ENCODE peak calls at places on chromosomes 7 and 10, in six cellular contexts. One of them, this sample, is unnamed.

GRCh38 chr7:82164813-82165212 is 278.8 kb downstream of the CACNA2D1 start:
- DNase-seq in ovary: no peak
- DNase-seq in thoracic aorta: no peak
- DNase-seq in ascending aorta: no peak
- DNase-seq in AG04450: peak; percentile 46
- DNase-seq in neural progenitor cell: peak; percentile 25
- DNase-seq in this sample: no peak

GRCh38 chr7:152663926-152664325 is 12.0 kb downstream of the XRCC2 start:
- DNase-seq in AG04450: no peak
- DNase-seq in ascending aorta: no peak
- DNase-seq in thoracic aorta: no peak
- DNase-seq in ovary: no peak
- DNase-seq in neural progenitor cell: no peak
- DNase-seq in this sample: no peak

GRCh38 chr7:32958046-32959025 is 1.1 kb downstream of the FKBP9 start:
- DNase-seq in thoracic aorta: no peak
- DNase-seq in neural progenitor cell: no peak
- DNase-seq in ovary: no peak
- DNase-seq in ascending aorta: no peak
- DNase-seq in AG04450: no peak
- DNase-seq in this sample: peak; percentile 85

GRCh38 chr10:79136227-79137005 is 67.7 kb downstream of the ZMIZ1 start:
- DNase-seq in ascending aorta: no peak
- DNase-seq in thoracic aorta: no peak
- DNase-seq in ovary: no peak
- DNase-seq in neural progenitor cell: no peak
- DNase-seq in AG04450: no peak
- DNase-seq in this sample: no peak

GRCh38 chr10:114931072-114931679 is 6.8 kb upstream of the TRUB1 start:
- DNase-seq in ascending aorta: no peak
- DNase-seq in thoracic aorta: no peak
- DNase-seq in neural progenitor cell: no peak
- DNase-seq in ovary: no peak
- DNase-seq in AG04450: no peak
- DNase-seq in this sample: no peak

GRCh38 chr10:122911889-122912484 is 1.6 kb downstream of the FAM24A start:
- DNase-seq in ascending aorta: no peak
- DNase-seq in AG04450: no peak
- DNase-seq in neural progenitor cell: peak; percentile 87
- DNase-seq in ovary: no peak
- DNase-seq in thoracic aorta: no peak
- DNase-seq in this sample: no peak

GRCh38 chr7:132130497-132130896 is 445.8 kb downstream of the PLXNA4 start:
- DNase-seq in thoracic aorta: no peak
- DNase-seq in ovary: no peak
- DNase-seq in AG04450: no peak
- DNase-seq in neural progenitor cell: no peak
- DNase-seq in ascending aorta: no peak
- DNase-seq in this sample: peak; percentile 35

GRCh38 chr10:101122270-101123084 is 8.6 kb upstream of the TLX1 start:
- DNase-seq in thoracic aorta: no peak
- DNase-seq in ascending aorta: no peak
- DNase-seq in neural progenitor cell: no peak
- DNase-seq in AG04450: no peak
- DNase-seq in ovary: no peak
- DNase-seq in this sample: no peak

GRCh38 chr10:112475565-112476233 is 28.7 kb downstream of the VTI1A start:
- DNase-seq in ascending aorta: no peak
- DNase-seq in thoracic aorta: no peak
- DNase-seq in AG04450: no peak
- DNase-seq in ovary: no peak
- DNase-seq in neural progenitor cell: no peak
- DNase-seq in this sample: no peak

GRCh38 chr10:24382979-24383663 is 174.2 kb downstream of the KIAA1217 start:
- DNase-seq in ascending aorta: no peak
- DNase-seq in thoracic aorta: no peak
- DNase-seq in neural progenitor cell: no peak
- DNase-seq in AG04450: no peak
- DNase-seq in ovary: no peak
- DNase-seq in this sample: no peak

GRCh38 chr7:149853157-149853556 is 15.0 kb downstream of the ZNF862 start:
- DNase-seq in ascending aorta: no peak
- DNase-seq in AG04450: no peak
- DNase-seq in ovary: no peak
- DNase-seq in neural progenitor cell: no peak
- DNase-seq in thoracic aorta: no peak
- DNase-seq in this sample: no peak

GRCh38 chr7:91347288-91347687 is 83.1 kb downstream of the FZD1 start:
- DNase-seq in ovary: no peak
- DNase-seq in neural progenitor cell: no peak
- DNase-seq in ascending aorta: no peak
- DNase-seq in AG04450: no peak
- DNase-seq in thoracic aorta: no peak
- DNase-seq in this sample: no peak

GRCh38 chr7:26458751-26459150 is 167.1 kb downstream of the SNX10 start:
- DNase-seq in thoracic aorta: no peak
- DNase-seq in ovary: no peak
- DNase-seq in AG04450: no peak
- DNase-seq in neural progenitor cell: no peak
- DNase-seq in ascending aorta: no peak
- DNase-seq in this sample: no peak

GRCh38 chr7:13541326-13541725 is 448.1 kb downstream of the ETV1 start:
- DNase-seq in ovary: no peak
- DNase-seq in neural progenitor cell: no peak
- DNase-seq in AG04450: no peak
- DNase-seq in ascending aorta: no peak
- DNase-seq in thoracic aorta: no peak
- DNase-seq in this sample: no peak

GRCh38 chr10:78968960-78969359 is 99.8 kb upstream of the ZMIZ1 start:
- DNase-seq in thoracic aorta: no peak
- DNase-seq in ascending aorta: no peak
- DNase-seq in ovary: no peak
- DNase-seq in neural progenitor cell: no peak
- DNase-seq in AG04450: no peak
- DNase-seq in this sample: no peak

GRCh38 chr10:132881186-132881920 is 61.0 kb downstream of the CFAP46 start:
- DNase-seq in thoracic aorta: no peak
- DNase-seq in ovary: no peak
- DNase-seq in AG04450: no peak
- DNase-seq in neural progenitor cell: no peak
- DNase-seq in ascending aorta: no peak
- DNase-seq in this sample: peak; percentile 46

GRCh38 chr7:17406756-17407155 is 108.3 kb downstream of the AHR start:
- DNase-seq in ascending aorta: no peak
- DNase-seq in thoracic aorta: no peak
- DNase-seq in neural progenitor cell: no peak
- DNase-seq in ovary: no peak
- DNase-seq in AG04450: no peak
- DNase-seq in this sample: no peak

GRCh38 chr7:48299580-48300169 is 128.4 kb downstream of the ABCA13 start:
- DNase-seq in ascending aorta: no peak
- DNase-seq in thoracic aorta: no peak
- DNase-seq in AG04450: peak; percentile 49
- DNase-seq in ovary: peak; percentile 51
- DNase-seq in neural progenitor cell: peak; percentile 77
- DNase-seq in this sample: no peak

GRCh38 chr10:110207805-110208613 is 604 bp downstream of the MXI1 start:
- DNase-seq in thoracic aorta: no peak
- DNase-seq in AG04450: no peak
- DNase-seq in ovary: peak; percentile 52
- DNase-seq in neural progenitor cell: peak; percentile 81
- DNase-seq in ascending aorta: no peak
- DNase-seq in this sample: no peak

GRCh38 chr10:91880310-91880709 is 29.0 kb downstream of the FGFBP3 start:
- DNase-seq in ovary: no peak
- DNase-seq in AG04450: no peak
- DNase-seq in ascending aorta: no peak
- DNase-seq in neural progenitor cell: peak; percentile 77
- DNase-seq in thoracic aorta: no peak
- DNase-seq in this sample: no peak

GRCh38 chr10:88515235-88515634 is 67.9 kb downstream of the RNLS start:
- DNase-seq in thoracic aorta: no peak
- DNase-seq in neural progenitor cell: no peak
- DNase-seq in ovary: no peak
- DNase-seq in AG04450: no peak
- DNase-seq in ascending aorta: no peak
- DNase-seq in this sample: no peak

GRCh38 chr10:4208499-4208898 is 423.5 kb upstream of the KLF6 start:
- DNase-seq in ovary: no peak
- DNase-seq in neural progenitor cell: no peak
- DNase-seq in AG04450: no peak
- DNase-seq in thoracic aorta: no peak
- DNase-seq in ascending aorta: no peak
- DNase-seq in this sample: no peak

GRCh38 chr7:1810961-1811849 is 141.1 kb downstream of the ELFN1 start:
- DNase-seq in thoracic aorta: no peak
- DNase-seq in AG04450: no peak
- DNase-seq in ascending aorta: no peak
- DNase-seq in ovary: no peak
- DNase-seq in neural progenitor cell: no peak
- DNase-seq in this sample: peak; percentile 35

GRCh38 chr10:95567903-95568630 is 6.9 kb upstream of the SORBS1 start:
- DNase-seq in neural progenitor cell: no peak
- DNase-seq in ascending aorta: no peak
- DNase-seq in ovary: no peak
- DNase-seq in thoracic aorta: no peak
- DNase-seq in AG04450: no peak
- DNase-seq in this sample: peak; percentile 4

GRCh38 chr10:1155791-1156615 is 99.8 kb downstream of the WDR37 start:
- DNase-seq in thoracic aorta: no peak
- DNase-seq in ascending aorta: no peak
- DNase-seq in ovary: no peak
- DNase-seq in neural progenitor cell: no peak
- DNase-seq in AG04450: no peak
- DNase-seq in this sample: no peak

GRCh38 chr7:123665157-123665556 is 9.5 kb downstream of the LMOD2 start:
- DNase-seq in ovary: no peak
- DNase-seq in AG04450: no peak
- DNase-seq in thoracic aorta: no peak
- DNase-seq in neural progenitor cell: no peak
- DNase-seq in ascending aorta: no peak
- DNase-seq in this sample: no peak

GRCh38 chr7:142859829-142860228 is 5.0 kb downstream of the EPHB6 start:
- DNase-seq in ascending aorta: no peak
- DNase-seq in neural progenitor cell: no peak
- DNase-seq in thoracic aorta: no peak
- DNase-seq in ovary: peak; percentile 54
- DNase-seq in AG04450: no peak
- DNase-seq in this sample: no peak

DNA sequence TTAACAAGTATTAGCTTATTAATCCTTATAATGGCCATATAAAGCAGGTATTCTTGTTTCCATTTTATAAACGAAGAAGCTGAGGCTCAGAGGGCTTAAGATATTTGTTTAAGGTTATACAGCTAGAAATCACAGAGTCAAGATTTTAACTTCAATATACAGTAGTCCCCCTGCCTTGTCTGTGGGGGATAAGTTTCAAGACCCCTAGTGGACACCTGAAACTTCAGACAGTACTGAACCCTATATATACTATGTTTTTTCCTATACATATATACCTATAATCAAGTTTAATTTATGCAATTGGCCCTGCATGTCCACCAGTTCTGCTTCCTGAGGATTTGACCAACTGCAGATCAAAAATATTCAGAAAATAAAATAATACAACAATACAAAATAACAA is 44.4 kb upstream of the STRIP2 start:
- DNase-seq in AG04450: no peak
- DNase-seq in neural progenitor cell: no peak
- DNase-seq in ascending aorta: no peak
- DNase-seq in ovary: no peak
- DNase-seq in thoracic aorta: no peak
- DNase-seq in this sample: no peak
- TF ChIP-seq CTCF in AG04450: peak; percentile 4
- TF ChIP-seq CTCF in neural progenitor cell: peak; percentile 28
- TF ChIP-seq CTCF in ascending aorta: no peak
- TF ChIP-seq CTCF in ovary: no peak
- TF ChIP-seq CTCF in thoracic aorta: no peak
- TF ChIP-seq CTCF in this sample: no peak

GRCh38 chr10:5502903-5503835 is 3.8 kb upstream of the CALML5 start:
- DNase-seq in AG04450: no peak
- DNase-seq in ascending aorta: no peak
- DNase-seq in neural progenitor cell: no peak
- DNase-seq in thoracic aorta: no peak
- DNase-seq in ovary: no peak
- DNase-seq in this sample: peak; percentile 66
- H3K27ac ChIP-seq in AG04450: no peak overlapping the region
- H3K27ac ChIP-seq in ascending aorta: no peak overlapping the region
- H3K27ac ChIP-seq in neural progenitor cell: no peak overlapping the region
- H3K27ac ChIP-seq in thoracic aorta: no peak overlapping the region
- H3K27ac ChIP-seq in ovary: no peak overlapping the region
- H3K27ac ChIP-seq in this sample: peak overlapping the region; percentile 82

DNA sequence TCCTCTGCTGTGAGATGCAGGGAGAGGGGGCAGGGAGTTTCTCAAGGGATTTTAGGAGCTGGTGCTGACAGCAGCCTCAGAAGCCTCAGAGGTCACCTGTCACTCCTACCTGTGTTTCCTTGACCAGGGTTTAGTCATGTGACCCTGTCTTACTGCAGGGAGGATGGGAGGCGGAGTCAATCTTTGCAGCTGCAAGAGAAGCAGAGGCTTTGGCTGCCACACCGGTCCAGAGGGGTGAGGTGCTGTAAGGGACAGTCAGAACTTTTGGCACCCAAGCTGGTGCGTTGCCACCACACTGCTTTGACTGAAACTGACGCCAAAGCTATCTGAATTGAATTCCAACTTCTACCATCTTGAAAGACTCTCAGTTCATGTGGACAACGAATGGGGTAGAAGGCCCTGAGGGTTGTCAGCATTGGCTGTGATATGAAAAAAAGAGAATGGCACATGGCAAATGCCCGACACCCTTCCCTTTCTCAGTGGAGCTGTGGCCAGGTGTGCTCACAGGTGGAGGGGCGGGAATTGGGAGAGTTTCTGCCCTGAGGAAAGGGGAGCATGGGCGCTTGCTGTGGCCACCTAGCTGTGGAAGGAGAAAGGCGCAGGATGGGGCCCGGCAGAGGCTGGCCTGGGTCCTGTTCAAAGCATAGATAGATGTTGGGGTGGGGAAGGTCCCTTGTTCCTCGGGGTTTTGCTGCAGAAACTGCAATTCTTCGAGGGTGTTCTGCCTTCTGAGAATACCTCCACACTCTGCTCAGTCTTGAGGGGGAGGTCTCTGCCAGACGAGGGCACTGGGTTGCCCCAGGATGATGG is 69.3 kb downstream of the ARHGAP22 start:
- DNase-seq in ovary: no peak
- DNase-seq in neural progenitor cell: no peak
- DNase-seq in ascending aorta: no peak
- DNase-seq in AG04450: no peak
- DNase-seq in thoracic aorta: no peak
- DNase-seq in this sample: peak; percentile 55
- TF ChIP-seq CTCF in ovary: no peak
- TF ChIP-seq CTCF in neural progenitor cell: peak; percentile 15
- TF ChIP-seq CTCF in ascending aorta: no peak
- TF ChIP-seq CTCF in AG04450: peak; percentile 11
- TF ChIP-seq CTCF in thoracic aorta: no peak
- TF ChIP-seq CTCF in this sample: no peak

DNA sequence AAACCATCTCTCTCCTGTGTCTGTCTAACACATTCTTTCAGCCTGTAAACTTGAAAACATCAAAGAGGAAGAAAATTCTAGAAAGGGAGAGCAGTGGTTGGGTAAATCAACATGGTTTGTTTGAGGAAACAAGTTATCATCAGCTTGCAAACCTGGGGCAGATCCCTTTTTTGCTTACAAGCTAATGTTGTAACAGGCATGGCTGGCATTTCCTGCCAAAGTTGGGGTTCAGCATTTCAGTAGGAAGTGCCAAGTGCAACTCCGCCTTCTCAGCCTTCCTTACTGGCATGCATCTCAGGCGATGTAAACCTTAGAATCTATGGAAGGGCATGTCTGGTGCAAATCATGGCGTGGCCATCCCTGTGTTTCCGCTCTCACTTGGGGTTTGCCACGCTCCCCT is 112.7 kb downstream of the EEPD1 start:
- DNase-seq in ovary: no peak
- DNase-seq in AG04450: no peak
- DNase-seq in neural progenitor cell: no peak
- DNase-seq in ascending aorta: no peak
- DNase-seq in thoracic aorta: no peak
- DNase-seq in this sample: no peak
- H3K27ac ChIP-seq in ovary: no peak overlapping the region
- H3K27ac ChIP-seq in AG04450: no peak overlapping the region
- H3K27ac ChIP-seq in neural progenitor cell: no peak overlapping the region
- H3K27ac ChIP-seq in ascending aorta: peak overlapping the region; percentile 80
- H3K27ac ChIP-seq in thoracic aorta: peak overlapping the region; percentile 70
- H3K27ac ChIP-seq in this sample: no peak overlapping the region

This sample was measured in suprapubic skin.